ENCODE peak calls at places on chromosomes 5 and 9, in seven cellular contexts. L is HCT116, Z is GM23338, R is H1, I is GM12878, E is K562, H is HepG2. O is an unnamed sample.

GRCh38 chr9:113593682-113594281 is 130.3 kb downstream of the RGS3 start:
- DNase-seq in L (peak; percentile 49), H (peak; percentile 85), I (no peak), R (peak; percentile 94), Z (peak; percentile 98), E (peak; percentile 77), O (peak; percentile 99)

GRCh38 chr5:92552206-92553160 is 1028.5 kb downstream of the NR2F1-AS1 start:
- DNase-seq in L (peak; percentile 89), I (no peak), Z (no peak), E (no peak), H (peak; percentile 57), R (no peak), O (peak; percentile 82)

GRCh38 chr5:370959-371810 is 49.7 kb downstream of the AHRR start:
- DNase-seq in E (no peak), H (no peak), Z (no peak), I (no peak), L (no peak), R (no peak), O (no peak)

GRCh38 chr5:177427211-177427822 is 841 bp downstream of the GRK6 start:
- DNase-seq in R (no peak), L (no peak), I (no peak), Z (no peak), H (no peak), E (peak; percentile 70), O (peak; percentile 13)

GRCh38 chr9:22986556-22986955 is 539.9 kb downstream of the DMRTA1 start:
- DNase-seq in H (no peak), Z (peak; percentile 38), I (no peak), E (no peak), R (no peak), L (no peak), O (no peak)

GRCh38 chr5:116970318-116970717 is 395.7 kb upstream of the SEMA6A start:
- DNase-seq in Z (no peak), R (no peak), E (no peak), L (no peak), I (no peak), H (no peak), O (no peak)

GRCh38 chr5:132226516-132227234 is 978 bp downstream of the P4HA2 start:
- DNase-seq in E (no peak), I (no peak), Z (peak; percentile 35), R (no peak), L (no peak), H (no peak), O (no peak)

GRCh38 chr9:96186601-96187011 is 115.4 kb downstream of the HSD17B3 start:
- DNase-seq in H (no peak), L (no peak), Z (peak; percentile 85), I (no peak), E (no peak), R (peak; percentile 39), O (no peak)

GRCh38 chr5:142758803-142759145 is 11.4 kb upstream of the ARHGAP26 start:
- DNase-seq in R (no peak), L (no peak), I (no peak), Z (no peak), E (no peak), H (no peak), O (no peak)

GRCh38 chr9:137876781-137877386 is 698 bp upstream of the CACNA1B start:
- DNase-seq in I (no peak), L (no peak), R (no peak), H (no peak), Z (peak; percentile 58), E (no peak), O (no peak)

GRCh38 chr9:14322211-14323082 is 8.5 kb upstream of the NFIB start:
- DNase-seq in I (no peak), L (peak; percentile 56), E (peak; percentile 83), H (peak; percentile 71), R (no peak), Z (peak; percentile 93), O (peak; percentile 93)
- TF ChIP-seq CTCF in I (peak; percentile 18), L (peak; percentile 26), E (peak; percentile 49), H (peak; percentile 64), R (peak; percentile 39), Z (peak; percentile 43), O (peak; percentile 17)

GRCh38 chr9:36401179-36401740 is 1.2 kb upstream of the RNF38 start:
- DNase-seq in I (peak; percentile 19), R (peak; percentile 10), Z (peak; percentile 84), E (peak; percentile 82), L (peak; percentile 44), H (peak; percentile 48), O (peak; percentile 82)
- TF ChIP-seq POLR2AphosphoS5 in I (no peak), R (no peak), Z (no peak), E (no peak), L (no peak), H (no peak), O (no peak)

DNA sequence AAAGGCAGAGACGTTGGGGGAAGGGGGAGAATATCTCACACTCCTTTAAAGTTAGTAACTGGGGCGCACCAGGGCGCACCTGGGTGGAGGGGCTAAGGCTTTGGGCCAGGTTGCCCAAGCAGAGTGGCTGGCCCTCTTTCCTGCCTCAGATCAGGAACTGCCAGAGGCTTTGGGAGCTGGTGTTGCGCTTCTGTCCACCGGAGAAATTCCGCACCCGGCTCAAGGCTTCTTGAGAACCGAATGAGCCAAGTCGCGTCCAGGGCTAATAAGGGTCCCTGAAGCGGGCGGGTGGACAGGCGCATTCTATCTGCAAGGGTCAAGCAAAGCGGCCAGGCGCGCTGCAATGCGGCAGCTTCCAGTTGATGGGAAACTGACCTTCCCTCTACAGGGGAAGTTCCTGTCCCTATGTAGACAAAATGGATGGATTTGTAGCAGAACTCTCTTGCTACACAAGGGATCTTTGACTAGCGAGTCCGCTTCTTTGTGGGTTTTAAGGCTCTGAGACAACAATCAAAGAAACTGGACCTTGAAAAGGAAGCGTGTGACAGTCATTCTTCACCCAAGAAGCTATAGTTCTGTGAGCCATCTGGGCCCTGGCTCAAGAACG is 5.5 kb downstream of the PAX5 start:
- DNase-seq in E (no peak), I (no peak), Z (peak; percentile 56), L (no peak), H (no peak), R (no peak), O (no peak)
- TF ChIP-seq EZH2 in E (no peak), I (no peak), Z (peak; percentile 79), L (no peak), H (no peak), R (peak; percentile 71), O (no peak)

GRCh38 chr9:129617167-129617566 is 3.7 kb downstream of the C9orf50 start:
- DNase-seq in Z (peak; percentile 70), H (no peak), L (no peak), R (no peak), I (no peak), E (no peak), O (peak; percentile 31)
- TF ChIP-seq CTCF in Z (peak; percentile 86), H (peak; percentile 75), L (peak; percentile 78), R (peak; percentile 71), I (peak; percentile 55), E (peak; percentile 61), O (peak; percentile 46)

GRCh38 chr9:125747765-125748510 is 765 bp downstream of the PBX3 start:
- DNase-seq in L (no peak), Z (peak; percentile 48), E (peak; percentile 40), R (no peak), H (no peak), I (no peak), O (peak; percentile 52)

GRCh38 chr9:125749287-125749935 is 2.2 kb downstream of the PBX3 start:
- DNase-seq in Z (no peak), I (no peak), L (no peak), R (no peak), H (no peak), E (no peak), O (peak; percentile 20)

GRCh38 chr9:125747053-125747764 is at the start of gene PBX3:
- DNase-seq in H (no peak), I (no peak), E (peak; percentile 68), L (no peak), R (no peak), Z (peak; percentile 69), O (peak; percentile 38)

GRCh38 chr9:125749951-125750655 is 2.9 kb downstream of the PBX3 start:
- DNase-seq in Z (no peak), I (no peak), H (peak; percentile 62), E (no peak), L (no peak), R (no peak), O (peak; percentile 30)

DNA sequence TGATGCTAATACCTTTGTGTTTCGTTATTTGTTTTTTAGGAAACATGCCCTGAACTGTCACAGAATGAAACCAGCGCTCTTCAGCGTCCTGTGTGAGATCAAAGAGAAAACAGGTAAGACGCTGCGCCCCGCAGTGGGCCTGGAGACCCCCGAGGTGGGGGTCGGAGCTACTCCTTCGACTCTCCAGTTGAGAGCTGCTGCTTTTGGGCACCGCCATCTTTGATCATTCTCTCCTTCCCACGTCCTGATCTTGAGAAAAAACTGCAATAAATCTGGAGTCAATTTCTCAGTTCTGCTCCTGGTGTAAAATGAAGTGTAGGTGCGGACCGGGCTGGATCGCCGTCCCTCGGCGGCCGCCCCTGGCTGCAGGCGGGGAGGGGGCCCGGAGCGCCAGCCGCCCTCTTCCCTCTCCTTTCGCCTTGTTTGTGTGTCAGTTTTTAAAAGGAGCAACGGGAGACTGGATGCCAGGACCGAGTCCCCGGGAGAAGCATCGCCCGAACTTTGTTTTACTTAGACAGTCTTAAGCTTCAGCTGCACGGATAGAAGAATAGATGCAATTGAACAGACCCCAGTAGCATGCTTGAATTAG is 1.4 kb downstream of the PBX3 start:
- DNase-seq in I (no peak), E (no peak), L (no peak), H (no peak), R (no peak), Z (peak; percentile 39), O (no peak)
- TF ChIP-seq POLR2AphosphoS5 in I (no peak), E (no peak), L (no peak), H (no peak), R (no peak), Z (no peak), O (no peak)

DNA sequence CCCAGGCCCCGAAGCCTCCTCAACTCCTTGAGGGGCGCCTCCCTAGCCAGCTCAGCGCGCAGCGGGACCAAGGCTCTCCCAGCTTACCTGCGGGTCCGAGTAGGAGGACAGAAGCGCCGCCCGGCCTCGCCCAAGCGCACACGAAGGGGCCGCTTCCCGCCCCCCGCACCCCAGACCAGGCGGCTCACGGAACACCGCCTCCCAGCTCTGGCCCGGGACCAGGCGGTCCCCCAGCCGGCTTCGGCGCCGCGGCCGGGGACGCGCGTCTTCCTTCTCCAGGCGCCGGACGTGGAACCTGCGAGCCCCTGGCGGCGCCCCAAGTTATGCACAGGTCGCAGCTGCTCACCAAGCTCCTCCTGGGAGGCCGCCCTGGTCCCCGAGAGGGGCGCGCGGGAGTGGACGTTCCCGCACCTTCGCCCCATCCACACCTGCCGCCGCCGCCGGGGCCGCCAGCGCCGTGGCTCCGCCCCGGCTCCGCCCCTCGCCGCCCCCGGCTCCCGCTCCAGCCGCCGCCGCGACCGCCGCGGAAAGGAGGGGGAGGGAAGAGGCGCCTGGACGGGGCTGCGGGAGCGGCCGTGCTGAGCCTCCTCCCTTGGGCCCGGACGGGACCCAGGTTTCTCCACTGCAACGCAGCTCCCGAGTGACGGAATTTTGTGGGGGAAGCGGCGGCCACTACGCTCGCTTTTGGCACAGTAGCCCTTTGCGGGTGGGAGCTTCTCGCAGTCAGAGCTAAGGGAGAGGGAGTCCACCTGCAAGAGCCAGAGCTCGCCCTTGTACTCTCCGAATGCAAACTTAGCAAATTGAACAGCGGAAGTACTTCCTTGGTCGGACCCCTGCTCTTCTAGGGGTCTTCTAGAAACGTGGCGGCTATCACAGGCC is 77.5 kb upstream of the IFNE start:
- DNase-seq in L (no peak), I (no peak), Z (peak; percentile 83), R (no peak), E (no peak), H (no peak), O (peak; percentile 68)
- TF ChIP-seq EZH2 in L (no peak), I (no peak), Z (peak; percentile 6), R (peak; percentile 51), E (no peak), H (no peak), O (no peak)

GRCh38 chr5:15499528-15500325 is at the start of gene FBXL7:
- DNase-seq in I (no peak), R (peak; percentile 58), L (no peak), E (no peak), H (peak; percentile 4), Z (peak; percentile 94), O (peak; percentile 81)
- TF ChIP-seq CTCF in I (no peak), R (peak; percentile 8), L (no peak), E (no peak), H (peak; percentile 10), Z (peak; percentile 29), O (peak; percentile 24)

O was measured in endothelial cell of umbilical vein.